ENCODE peak calls at places on chromosome 14, in six cellular contexts. One of them, this sample, is unnamed.

GRCh38 chr14:102140027-102140749 is 491 bp downstream of the WDR20 start:
- DNase-seq in CD4-positive, alpha-beta T cell: peak; percentile 11
- DNase-seq in WERI-Rb-1: peak; percentile 29
- DNase-seq in psoas muscle: peak; percentile 22
- DNase-seq in AG10803: peak; percentile 28
- DNase-seq in heart right ventricle: no peak
- DNase-seq in this sample: peak; percentile 67

GRCh38 chr14:97854918-97855317 is 1057.7 kb downstream of the VRK1 start:
- DNase-seq in psoas muscle: no peak
- DNase-seq in WERI-Rb-1: no peak
- DNase-seq in heart right ventricle: no peak
- DNase-seq in CD4-positive, alpha-beta T cell: no peak
- DNase-seq in AG10803: no peak
- DNase-seq in this sample: no peak

GRCh38 chr14:93648440-93649168 is 139.7 kb downstream of the PRIMA1 start:
- DNase-seq in CD4-positive, alpha-beta T cell: no peak
- DNase-seq in heart right ventricle: no peak
- DNase-seq in AG10803: no peak
- DNase-seq in psoas muscle: no peak
- DNase-seq in WERI-Rb-1: peak; percentile 63
- DNase-seq in this sample: no peak

GRCh38 chr14:72855913-72856312 is 38.0 kb downstream of the DPF3 start:
- DNase-seq in psoas muscle: no peak
- DNase-seq in AG10803: peak; percentile 88
- DNase-seq in CD4-positive, alpha-beta T cell: no peak
- DNase-seq in WERI-Rb-1: no peak
- DNase-seq in heart right ventricle: no peak
- DNase-seq in this sample: no peak

GRCh38 chr14:67749341-67750110 is 47.8 kb downstream of the RDH12 start:
- DNase-seq in psoas muscle: no peak
- DNase-seq in CD4-positive, alpha-beta T cell: no peak
- DNase-seq in AG10803: peak; percentile 2
- DNase-seq in heart right ventricle: no peak
- DNase-seq in WERI-Rb-1: peak; percentile 76
- DNase-seq in this sample: no peak

GRCh38 chr14:61322011-61322798 is 826 bp downstream of the PRKCH start:
- DNase-seq in psoas muscle: peak; percentile 45
- DNase-seq in AG10803: no peak
- DNase-seq in heart right ventricle: peak; percentile 53
- DNase-seq in WERI-Rb-1: no peak
- DNase-seq in CD4-positive, alpha-beta T cell: no peak
- DNase-seq in this sample: peak; percentile 18

GRCh38 chr14:63459738-63460137 is 83.4 kb downstream of the PPP2R5E start:
- DNase-seq in WERI-Rb-1: no peak
- DNase-seq in psoas muscle: no peak
- DNase-seq in CD4-positive, alpha-beta T cell: no peak
- DNase-seq in AG10803: no peak
- DNase-seq in heart right ventricle: no peak
- DNase-seq in this sample: no peak

GRCh38 chr14:68401855-68402254 is 391.0 kb downstream of the ZFP36L1 start:
- DNase-seq in CD4-positive, alpha-beta T cell: no peak
- DNase-seq in AG10803: no peak
- DNase-seq in psoas muscle: no peak
- DNase-seq in WERI-Rb-1: no peak
- DNase-seq in heart right ventricle: no peak
- DNase-seq in this sample: no peak

GRCh38 chr14:89429206-89430091 is 12.4 kb upstream of the FOXN3 start:
- DNase-seq in WERI-Rb-1: no peak
- DNase-seq in CD4-positive, alpha-beta T cell: no peak
- DNase-seq in psoas muscle: no peak
- DNase-seq in AG10803: no peak
- DNase-seq in heart right ventricle: no peak
- DNase-seq in this sample: peak; percentile 26

GRCh38 chr14:90593254-90594040 is 196.6 kb downstream of the CALM1 start:
- DNase-seq in CD4-positive, alpha-beta T cell: no peak
- DNase-seq in psoas muscle: no peak
- DNase-seq in heart right ventricle: no peak
- DNase-seq in AG10803: no peak
- DNase-seq in WERI-Rb-1: peak; percentile 43
- DNase-seq in this sample: no peak

GRCh38 chr14:90830931-90831701 is 14.9 kb upstream of the TTC7B start:
- DNase-seq in heart right ventricle: no peak
- DNase-seq in CD4-positive, alpha-beta T cell: no peak
- DNase-seq in AG10803: no peak
- DNase-seq in psoas muscle: no peak
- DNase-seq in WERI-Rb-1: no peak
- DNase-seq in this sample: no peak

GRCh38 chr14:67717048-67717447 is 15.4 kb downstream of the RDH12 start:
- DNase-seq in WERI-Rb-1: no peak
- DNase-seq in psoas muscle: no peak
- DNase-seq in AG10803: no peak
- DNase-seq in heart right ventricle: no peak
- DNase-seq in CD4-positive, alpha-beta T cell: no peak
- DNase-seq in this sample: no peak

GRCh38 chr14:89586258-89587127 is 169.5 kb upstream of the FOXN3 start:
- DNase-seq in AG10803: no peak
- DNase-seq in psoas muscle: no peak
- DNase-seq in WERI-Rb-1: no peak
- DNase-seq in heart right ventricle: no peak
- DNase-seq in CD4-positive, alpha-beta T cell: no peak
- DNase-seq in this sample: no peak

GRCh38 chr14:32230695-32231280 is 27.7 kb upstream of the RNU6-8 start:
- DNase-seq in WERI-Rb-1: no peak
- DNase-seq in psoas muscle: no peak
- DNase-seq in CD4-positive, alpha-beta T cell: no peak
- DNase-seq in AG10803: peak; percentile 88
- DNase-seq in heart right ventricle: no peak
- DNase-seq in this sample: no peak

GRCh38 chr14:101950100-101950499 is 14.3 kb upstream of the DYNC1H1 start:
- DNase-seq in heart right ventricle: no peak
- DNase-seq in WERI-Rb-1: no peak
- DNase-seq in AG10803: no peak
- DNase-seq in psoas muscle: no peak
- DNase-seq in CD4-positive, alpha-beta T cell: no peak
- DNase-seq in this sample: no peak

GRCh38 chr14:73472182-73473114 is 14.1 kb upstream of the NUMB start:
- DNase-seq in heart right ventricle: no peak
- DNase-seq in WERI-Rb-1: no peak
- DNase-seq in CD4-positive, alpha-beta T cell: no peak
- DNase-seq in AG10803: peak; percentile 81
- DNase-seq in psoas muscle: no peak
- DNase-seq in this sample: no peak

GRCh38 chr14:72568296-72568992 is 325.5 kb downstream of the DPF3 start:
- DNase-seq in AG10803: no peak
- DNase-seq in psoas muscle: no peak
- DNase-seq in CD4-positive, alpha-beta T cell: no peak
- DNase-seq in WERI-Rb-1: no peak
- DNase-seq in heart right ventricle: no peak
- DNase-seq in this sample: no peak

GRCh38 chr14:67650694-67651093 is 23.7 kb downstream of the VTI1B start:
- DNase-seq in psoas muscle: no peak
- DNase-seq in AG10803: peak; percentile 88
- DNase-seq in CD4-positive, alpha-beta T cell: no peak
- DNase-seq in WERI-Rb-1: no peak
- DNase-seq in heart right ventricle: no peak
- DNase-seq in this sample: no peak

GRCh38 chr14:22847661-22848341 is 11.4 kb downstream of the MMP14 start:
- DNase-seq in heart right ventricle: no peak
- DNase-seq in CD4-positive, alpha-beta T cell: no peak
- DNase-seq in AG10803: peak; percentile 66
- DNase-seq in WERI-Rb-1: no peak
- DNase-seq in psoas muscle: no peak
- DNase-seq in this sample: no peak

GRCh38 chr14:61860294-61860918 is 98.2 kb downstream of the SNAPC1 start:
- DNase-seq in psoas muscle: no peak
- DNase-seq in WERI-Rb-1: peak; percentile 52
- DNase-seq in AG10803: peak; percentile 42
- DNase-seq in heart right ventricle: peak; percentile 18
- DNase-seq in CD4-positive, alpha-beta T cell: peak; percentile 37
- DNase-seq in this sample: peak; percentile 79

GRCh38 chr14:63727231-63727735 is 582 bp downstream of the SGPP1 start:
- DNase-seq in heart right ventricle: peak; percentile 31
- DNase-seq in CD4-positive, alpha-beta T cell: no peak
- DNase-seq in WERI-Rb-1: peak; percentile 39
- DNase-seq in AG10803: peak; percentile 40
- DNase-seq in psoas muscle: peak; percentile 52
- DNase-seq in this sample: peak; percentile 58

GRCh38 chr14:98173291-98173690 is 1098.7 kb downstream of the BCL11B start:
- DNase-seq in heart right ventricle: no peak
- DNase-seq in WERI-Rb-1: no peak
- DNase-seq in CD4-positive, alpha-beta T cell: peak; percentile 34
- DNase-seq in psoas muscle: no peak
- DNase-seq in AG10803: no peak
- DNase-seq in this sample: no peak

GRCh38 chr14:99424306-99424877 is 56.3 kb downstream of the SETD3 start:
- DNase-seq in AG10803: no peak
- DNase-seq in WERI-Rb-1: no peak
- DNase-seq in psoas muscle: no peak
- DNase-seq in CD4-positive, alpha-beta T cell: no peak
- DNase-seq in heart right ventricle: no peak
- DNase-seq in this sample: no peak

GRCh38 chr14:77120771-77121743 is 20.5 kb downstream of the ZDHHC22 start:
- DNase-seq in psoas muscle: no peak
- DNase-seq in AG10803: no peak
- DNase-seq in heart right ventricle: no peak
- DNase-seq in WERI-Rb-1: no peak
- DNase-seq in CD4-positive, alpha-beta T cell: no peak
- DNase-seq in this sample: peak; percentile 42

GRCh38 chr14:105161314-105161713 is 7.3 kb downstream of the JAG2 start:
- DNase-seq in WERI-Rb-1: no peak
- DNase-seq in AG10803: no peak
- DNase-seq in psoas muscle: no peak
- DNase-seq in CD4-positive, alpha-beta T cell: no peak
- DNase-seq in heart right ventricle: no peak
- DNase-seq in this sample: no peak

GRCh38 chr14:91223028-91223783 is 21.3 kb downstream of the GPR68 start:
- DNase-seq in heart right ventricle: no peak
- DNase-seq in AG10803: no peak
- DNase-seq in CD4-positive, alpha-beta T cell: no peak
- DNase-seq in WERI-Rb-1: no peak
- DNase-seq in psoas muscle: no peak
- DNase-seq in this sample: no peak

DNA sequence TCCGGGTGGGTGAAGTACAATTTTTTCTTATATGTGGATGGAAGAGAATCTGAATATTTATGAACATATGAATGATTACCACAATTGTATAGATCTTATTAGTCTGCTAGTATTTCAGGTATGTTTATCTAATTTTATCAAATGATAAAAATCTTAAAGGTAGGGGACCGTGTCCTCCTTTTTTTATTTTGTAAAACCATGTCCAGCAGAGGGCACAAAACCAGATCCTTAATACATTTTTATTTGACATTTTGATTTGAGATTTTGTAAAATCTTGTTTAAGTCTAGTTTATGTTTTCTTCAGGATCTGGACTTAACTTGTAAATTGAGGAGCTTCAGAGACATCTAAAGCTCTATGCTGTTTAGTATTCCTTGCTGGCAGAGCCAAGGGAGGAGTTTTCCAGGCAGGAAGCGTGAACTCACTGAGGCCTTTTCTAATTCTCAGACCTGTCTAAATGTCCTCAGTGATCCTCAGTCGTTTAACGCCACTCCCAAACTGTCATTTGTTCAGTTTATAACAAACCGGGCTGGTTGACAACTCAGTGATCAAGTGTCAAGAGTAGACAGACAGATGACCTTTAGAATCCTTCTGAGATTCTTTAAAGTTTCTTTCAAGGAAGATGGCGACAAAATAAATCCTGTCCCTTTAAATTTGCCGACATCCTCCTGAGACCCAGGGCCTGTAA is 263.9 kb downstream of the KTN1 start:
- DNase-seq in psoas muscle: no peak
- DNase-seq in CD4-positive, alpha-beta T cell: no peak
- DNase-seq in AG10803: peak; percentile 6
- DNase-seq in WERI-Rb-1: no peak
- DNase-seq in heart right ventricle: no peak
- DNase-seq in this sample: no peak
- TF ChIP-seq CTCF in psoas muscle: peak; percentile 17
- TF ChIP-seq CTCF in CD4-positive, alpha-beta T cell: no peak
- TF ChIP-seq CTCF in AG10803: peak; percentile 34
- TF ChIP-seq CTCF in WERI-Rb-1: no peak
- TF ChIP-seq CTCF in heart right ventricle: no peak
- TF ChIP-seq CTCF in this sample: peak; percentile 26

DNA sequence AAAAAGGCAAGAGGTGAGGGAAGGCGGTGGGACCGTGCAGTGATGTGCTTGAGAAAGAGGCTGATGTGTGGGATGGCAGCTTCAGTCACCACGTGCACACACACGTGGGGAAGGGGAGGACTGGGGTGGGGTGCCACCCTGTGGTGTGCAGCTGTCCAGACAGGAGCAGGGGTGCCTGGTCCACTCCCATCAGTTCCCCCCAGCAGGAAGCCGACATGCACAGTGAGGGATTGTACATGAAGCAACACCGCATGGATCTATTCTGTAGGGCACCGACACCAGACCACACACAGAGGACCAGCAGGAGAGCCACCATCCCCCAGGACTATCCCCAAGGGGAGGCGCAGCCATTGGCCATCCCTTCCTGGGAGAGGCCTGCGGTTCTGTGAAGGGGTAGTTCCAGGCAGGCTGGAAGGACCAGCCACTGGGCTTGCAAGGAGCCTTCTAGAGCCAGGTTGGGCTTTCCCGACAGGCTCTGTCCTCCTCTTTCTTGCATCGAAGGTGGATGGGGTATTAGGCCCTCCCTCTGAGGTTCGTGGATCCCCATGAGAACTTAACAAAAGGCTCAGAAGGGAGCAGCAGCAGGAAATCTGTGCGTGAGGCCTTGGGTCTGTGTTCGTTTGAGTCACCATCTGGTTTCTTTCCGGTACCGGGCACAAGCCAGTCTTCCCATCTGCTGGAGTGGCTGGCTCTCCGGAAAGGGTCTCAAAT is 59.7 kb downstream of the PLEKHG3 start:
- DNase-seq in AG10803: peak; percentile 74
- DNase-seq in CD4-positive, alpha-beta T cell: no peak
- DNase-seq in WERI-Rb-1: peak; percentile 70
- DNase-seq in heart right ventricle: no peak
- DNase-seq in psoas muscle: no peak
- DNase-seq in this sample: peak; percentile 42
- TF ChIP-seq CTCF in AG10803: peak; percentile 9
- TF ChIP-seq CTCF in CD4-positive, alpha-beta T cell: no peak
- TF ChIP-seq CTCF in WERI-Rb-1: peak; percentile 59
- TF ChIP-seq CTCF in heart right ventricle: no peak
- TF ChIP-seq CTCF in psoas muscle: no peak
- TF ChIP-seq CTCF in this sample: no peak

DNA sequence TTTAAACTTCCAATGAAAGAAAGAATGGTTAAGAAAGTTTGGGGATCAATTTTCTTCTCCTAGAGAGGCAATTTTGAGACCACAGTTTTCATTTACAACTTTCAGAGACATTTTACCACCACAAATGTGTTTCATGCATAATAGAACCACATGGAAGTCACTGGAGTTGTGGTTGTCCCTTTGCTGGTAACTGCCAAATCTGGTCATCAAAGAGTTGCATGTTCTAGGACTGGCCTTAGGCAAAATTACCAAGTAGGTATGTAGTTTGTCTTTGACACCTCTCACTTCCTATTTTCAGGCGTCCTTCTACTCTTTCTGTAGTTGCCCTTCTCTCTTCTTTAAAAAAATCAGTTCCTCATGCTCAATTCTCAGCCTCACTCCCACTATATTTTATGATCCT is 54.3 kb upstream of the TMX1 start:
- DNase-seq in psoas muscle: no peak
- DNase-seq in AG10803: no peak
- DNase-seq in WERI-Rb-1: no peak
- DNase-seq in CD4-positive, alpha-beta T cell: no peak
- DNase-seq in heart right ventricle: no peak
- DNase-seq in this sample: no peak
- TF ChIP-seq CTCF in psoas muscle: no peak
- TF ChIP-seq CTCF in AG10803: no peak
- TF ChIP-seq CTCF in WERI-Rb-1: no peak
- TF ChIP-seq CTCF in CD4-positive, alpha-beta T cell: no peak
- TF ChIP-seq CTCF in heart right ventricle: no peak
- TF ChIP-seq CTCF in this sample: no peak

GRCh38 chr14:51738754-51739153 is 87.0 kb downstream of the FRMD6 start:
- DNase-seq in heart right ventricle: no peak
- DNase-seq in WERI-Rb-1: peak; percentile 51
- DNase-seq in AG10803: no peak
- DNase-seq in psoas muscle: no peak
- DNase-seq in CD4-positive, alpha-beta T cell: no peak
- DNase-seq in this sample: no peak
- TF ChIP-seq CTCF in heart right ventricle: no peak
- TF ChIP-seq CTCF in WERI-Rb-1: no peak
- TF ChIP-seq CTCF in AG10803: no peak
- TF ChIP-seq CTCF in psoas muscle: no peak
- TF ChIP-seq CTCF in CD4-positive, alpha-beta T cell: no peak
- TF ChIP-seq CTCF in this sample: no peak